ENCODE peak calls at places on chromosome 4, in seven cellular contexts. V is activated CD8-positive, alpha-beta memory T cell treated with anti-CD3 and anti-CD28 coated beads, Interleukin-2, amount 50 U/mL, for 4 hours; Z is HEK293T; J is adrenal gland; Q is stimulated activated CD4-positive, alpha-beta T cell treated with anti-CD3 and anti-CD28 coated beads, Interleukin-4, amount 100 ng/mL, for 48 hours; K is cardiac fibroblast; R is fibroblast of lung. M is an unnamed sample.

GRCh38 chr4:171644430-171645057 is 168.7 kb upstream of the GALNTL6 start:
- DNase-seq in R (no peak), J (no peak), Z (no peak), V (no peak), K (no peak), Q (no peak), M (no peak)

GRCh38 chr4:142434519-142435224 is 411.4 kb downstream of the INPP4B start:
- DNase-seq in Z (no peak), Q (no peak), V (no peak), R (no peak), J (no peak), K (no peak), M (no peak)

GRCh38 chr4:124337874-124338273 is 374.7 kb downstream of the ANKRD50 start:
- DNase-seq in V (no peak), Q (no peak), Z (no peak), K (peak; percentile 20), R (peak; percentile 56), J (peak; percentile 51), M (no peak)

GRCh38 chr4:133594246-133595207 is 445.4 kb downstream of the PCDH10 start:
- DNase-seq in V (no peak), J (no peak), Q (no peak), Z (no peak), K (peak; percentile 61), R (peak; percentile 75), M (no peak)

GRCh38 chr4:176002007-176002623 is 63.5 kb upstream of the WDR17 start:
- DNase-seq in J (no peak), Z (peak; percentile 67), Q (no peak), K (peak; percentile 5), R (peak; percentile 7), V (no peak), M (no peak)

GRCh38 chr4:116515959-116516358 is 569.4 kb downstream of the TRAM1L1 start:
- DNase-seq in V (no peak), K (no peak), R (no peak), Q (no peak), J (no peak), Z (no peak), M (no peak)

GRCh38 chr4:172953896-172954568 is 214.6 kb upstream of the GALNT7 start:
- DNase-seq in K (no peak), V (no peak), Z (no peak), J (no peak), Q (no peak), R (no peak), M (no peak)

GRCh38 chr4:121073672-121074386 is 1.5 kb upstream of the NDNF start:
- DNase-seq in R (no peak), J (no peak), K (no peak), Z (no peak), Q (no peak), V (no peak), M (no peak)

GRCh38 chr4:47990145-47990544 is 26.3 kb downstream of the CNGA1 start:
- DNase-seq in J (no peak), Z (no peak), K (no peak), Q (no peak), V (no peak), R (no peak), M (no peak)

GRCh38 chr4:100688368-100688767 is 170.5 kb upstream of the EMCN start:
- DNase-seq in J (no peak), Q (no peak), V (no peak), R (no peak), K (no peak), Z (no peak), M (no peak)

GRCh38 chr4:38985363-38986065 is 46.7 kb downstream of the TMEM156 start:
- DNase-seq in J (no peak), R (no peak), Z (no peak), Q (no peak), K (no peak), V (no peak), M (no peak)

GRCh38 chr4:39976945-39977488 is 694 bp downstream of the PDS5A start:
- DNase-seq in R (peak; percentile 24), Q (peak; percentile 31), J (peak; percentile 29), V (peak; percentile 56), K (peak; percentile 36), Z (peak; percentile 7), M (no peak)

GRCh38 chr4:144872508-144873293 is 225.3 kb downstream of the ANAPC10 start:
- DNase-seq in K (peak; percentile 67), R (peak; percentile 25), Z (no peak), Q (no peak), V (no peak), J (no peak), M (no peak)

GRCh38 chr4:150078041-150078995 is at the start of gene DCLK2:
- DNase-seq in Z (peak; percentile 77), Q (no peak), J (peak; percentile 80), R (peak; percentile 84), V (no peak), K (peak; percentile 95), M (peak; percentile 29)

GRCh38 chr4:139672215-139672614 is 6.6 kb downstream of the MGST2 start:
- DNase-seq in Z (no peak), J (no peak), V (no peak), R (no peak), Q (no peak), K (no peak), M (no peak)

GRCh38 chr4:53706422-53707032 is 115.2 kb upstream of the LNX1 start:
- DNase-seq in Q (no peak), V (no peak), Z (peak; percentile 33), J (no peak), K (peak; percentile 86), R (peak; percentile 83), M (no peak)

GRCh38 chr4:732911-733630 is 27.4 kb downstream of the PCGF3 start:
- DNase-seq in K (no peak), J (no peak), V (no peak), Q (no peak), Z (no peak), R (no peak), M (no peak)

GRCh38 chr4:144709793-144710525 is 64.0 kb downstream of the HHIP start:
- DNase-seq in Z (no peak), R (no peak), J (no peak), Q (no peak), K (peak; percentile 59), V (no peak), M (no peak)

GRCh38 chr4:185265942-185266341 is 56.5 kb downstream of the SNX25 start:
- DNase-seq in J (no peak), R (peak; percentile 59), V (no peak), Z (no peak), K (no peak), Q (no peak), M (no peak)

GRCh38 chr4:17758459-17758858 is 23.0 kb downstream of the FAM184B start:
- DNase-seq in Z (no peak), K (no peak), R (no peak), V (no peak), Q (no peak), J (no peak), M (no peak)

GRCh38 chr4:115110191-115111166 is 2.9 kb downstream of the NDST4 start:
- DNase-seq in Z (peak; percentile 18), J (no peak), V (no peak), K (peak; percentile 2), Q (no peak), R (peak; percentile 19), M (no peak)

GRCh38 chr4:30840571-30840970 is 120.4 kb downstream of the PCDH7 start:
- DNase-seq in R (peak; percentile 57), K (no peak), V (no peak), Q (no peak), Z (no peak), J (no peak), M (no peak)

GRCh38 chr4:66974665-66975064 is 570.6 kb downstream of the CENPC start:
- DNase-seq in J (no peak), Z (no peak), V (no peak), R (no peak), K (no peak), Q (no peak), M (no peak)

GRCh38 chr4:132642196-132642817 is 506.8 kb upstream of the PCDH10 start:
- DNase-seq in V (no peak), J (no peak), K (peak; percentile 65), R (peak; percentile 60), Z (peak; percentile 55), Q (no peak), M (no peak)

GRCh38 chr4:8318509-8318908 is 49.0 kb downstream of the HTRA3 start:
- DNase-seq in R (no peak), V (no peak), J (no peak), K (no peak), Z (no peak), Q (no peak), M (no peak)

GRCh38 chr4:1351854-1352633 is 5.0 kb downstream of the UVSSA start:
- DNase-seq in Q (peak; percentile 86), Z (peak; percentile 83), J (peak; percentile 78), K (peak; percentile 79), R (peak; percentile 72), V (peak; percentile 90), M (peak; percentile 51)

GRCh38 chr4:1010522-1011021 is 854 bp upstream of the FGFRL1 start:
- DNase-seq in Q (peak; percentile 63), R (peak; percentile 83), K (peak; percentile 90), Z (no peak), V (peak; percentile 58), J (peak; percentile 88), M (no peak)

GRCh38 chr4:120843840-120844527 is 78.5 kb downstream of the PRDM5 start:
- DNase-seq in Q (no peak), R (no peak), Z (peak; percentile 70), V (no peak), J (no peak), K (no peak), M (no peak)

M was measured in NCI-H1048.